ENCODE peak calls at places on chromosomes 13 and 19, in five cellular contexts. Z is C1 segment of cervical spinal cord, F is Caki2, K is mesenchymal stem cell, J is heart right ventricle. T is an unnamed sample.

GRCh38 chr13:98976338-98976737 is 1.5 kb downstream of the DOCK9 start:
- DNase-seq in Z (no peak), F (no peak), K (peak; percentile 66), J (no peak), T (no peak)

GRCh38 chr19:42360787-42361544 is 29.1 kb downstream of the CNFN start:
- DNase-seq in Z (no peak), F (no peak), K (no peak), J (no peak), T (no peak)

GRCh38 chr13:65582160-65582559 is 1648.0 kb downstream of the PCDH9 start:
- DNase-seq in Z (no peak), F (no peak), K (no peak), J (no peak), T (no peak)

GRCh38 chr13:65638572-65639168 is 1591.5 kb downstream of the PCDH9 start:
- DNase-seq in Z (no peak), F (peak; percentile 13), K (peak; percentile 59), J (no peak), T (no peak)

GRCh38 chr13:23965346-23965745 is 68.0 kb upstream of the C1QTNF9B start:
- DNase-seq in Z (no peak), F (no peak), K (no peak), J (no peak), T (no peak)

GRCh38 chr13:91185294-91185863 is 162.1 kb upstream of the MIR17HG start:
- DNase-seq in Z (no peak), F (peak; percentile 22), K (peak; percentile 42), J (no peak), T (no peak)

GRCh38 chr13:84672616-84673015 is 790.3 kb upstream of the SLITRK1 start:
- DNase-seq in Z (no peak), F (no peak), K (no peak), J (no peak), T (no peak)

GRCh38 chr13:95643471-95643813 is 1.1 kb downstream of the DZIP1 start:
- DNase-seq in Z (no peak), F (peak; percentile 56), K (peak; percentile 70), J (no peak), T (no peak)

GRCh38 chr13:31431722-31432137 is 232.0 kb downstream of the B3GLCT start:
- DNase-seq in Z (no peak), F (no peak), K (peak; percentile 34), J (peak; percentile 55), T (peak; percentile 56)

GRCh38 chr19:7902796-7903243 is 857 bp upstream of the MAP2K7 start:
- DNase-seq in Z (no peak), F (no peak), K (no peak), J (no peak), T (no peak)

GRCh38 chr19:23075031-23075733 is 41.6 kb upstream of the ZNF730 start:
- DNase-seq in Z (peak; percentile 3), F (peak; percentile 53), K (peak; percentile 82), J (peak; percentile 55), T (peak; percentile 84)

GRCh38 chr19:53942001-53942786 is 20.5 kb upstream of the CACNG8 start:
- DNase-seq in Z (no peak), F (peak; percentile 19), K (no peak), J (no peak), T (no peak)

GRCh38 chr19:56314018-56314583 is 538 bp downstream of the ZSCAN5A start:
- DNase-seq in Z (no peak), F (no peak), K (no peak), J (no peak), T (no peak)

GRCh38 chr19:34482380-34483250 is 1.1 kb downstream of the WTIP start:
- DNase-seq in Z (no peak), F (peak; percentile 30), K (peak; percentile 54), J (no peak), T (no peak)

GRCh38 chr19:28239270-28239669 is 973.7 kb downstream of the UQCRFS1 start:
- DNase-seq in Z (no peak), F (no peak), K (no peak), J (no peak), T (no peak)

GRCh38 chr13:37481005-37481857 is 117.3 kb downstream of the POSTN start:
- DNase-seq in Z (no peak), F (peak; percentile 60), K (peak; percentile 55), J (no peak), T (no peak)

GRCh38 chr13:87671031-87671823 is at the start of gene SLITRK5:
- DNase-seq in Z (peak; percentile 83), F (peak; percentile 88), K (peak; percentile 91), J (peak; percentile 44), T (peak; percentile 73)

GRCh38 chr13:79485014-79485441 is 4.1 kb downstream of the NDFIP2 start:
- DNase-seq in Z (no peak), F (peak; percentile 92), K (peak; percentile 92), J (no peak), T (no peak)

GRCh38 chr19:33612928-33613327 is 8.8 kb upstream of the CHST8 start:
- DNase-seq in Z (no peak), F (no peak), K (no peak), J (no peak), T (no peak)